ENCODE peak calls at places on chromosomes 5 and 9, in eight cellular contexts. H, V, X, Y, T, M, Z and K are unnamed samples.

GRCh38 chr5:68554566-68555279 is 339.2 kb downstream of the PIK3R1 start:
- DNase-seq in H (peak), Y (no peak), T (peak), M (no peak), Z (peak), X (peak), V (no peak), K (no peak)

GRCh38 chr9:117253256-117253655 is 161.6 kb downstream of the ASTN2 start:
- DNase-seq in T (no peak), Z (no peak), H (no peak), V (no peak), X (no peak), Y (no peak), M (no peak), K (no peak)

GRCh38 chr5:66021585-66021984 is 95.2 kb downstream of the ERBIN start:
- DNase-seq in H (no peak), V (no peak), Z (no peak), X (no peak), M (no peak), Y (no peak), T (no peak), K (no peak)

GRCh38 chr9:128575469-128575868 is 23.1 kb downstream of the SPTAN1 start:
- DNase-seq in M (no peak), Z (no peak), V (no peak), H (no peak), Y (no peak), T (no peak), X (no peak), K (no peak)

GRCh38 chr5:15350614-15351013 is 149.4 kb upstream of the FBXL7 start:
- DNase-seq in V (no peak), Z (no peak), X (no peak), Y (no peak), H (no peak), T (no peak), M (no peak), K (no peak)

GRCh38 chr5:6729400-6730310 is 16.4 kb downstream of the TENT4A start:
- DNase-seq in M (peak), X (no peak), H (no peak), Y (peak), T (no peak), V (no peak), Z (no peak), K (no peak)

GRCh38 chr9:38175423-38175822 is 106.4 kb upstream of the SHB start:
- DNase-seq in Z (no peak), T (no peak), V (no peak), M (no peak), H (no peak), Y (no peak), X (no peak), K (no peak)

GRCh38 chr9:114898741-114899140 is 31.6 kb downstream of the TNFSF8 start:
- DNase-seq in T (no peak), X (no peak), H (peak), Y (peak), V (peak), Z (no peak), M (peak), K (peak)

GRCh38 chr9:134230092-134230941 is 66.0 kb upstream of the RNU6ATAC start:
- DNase-seq in Y (no peak), X (no peak), T (no peak), Z (no peak), V (no peak), H (peak), M (no peak), K (no peak)

GRCh38 chr9:19994296-19994695 is 205.5 kb upstream of the SLC24A2 start:
- DNase-seq in V (no peak), X (no peak), Z (peak), Y (no peak), M (no peak), T (peak), H (no peak), K (no peak)

GRCh38 chr5:52725065-52725746 is 62.5 kb upstream of the ITGA1 start:
- DNase-seq in Y (peak), H (no peak), M (peak), Z (peak), V (peak), T (no peak), X (no peak), K (no peak)

GRCh38 chr9:122228191-122228905 is 409 bp downstream of the LHX6 start:
- DNase-seq in M (no peak), H (no peak), T (no peak), Y (no peak), V (peak), X (no peak), Z (no peak), K (no peak)

GRCh38 chr5:157469687-157470086 is 9.7 kb downstream of the NIPAL4 start:
- DNase-seq in Y (no peak), M (no peak), X (no peak), T (no peak), V (no peak), Z (no peak), H (no peak), K (no peak)

GRCh38 chr5:39650234-39650816 is 225.5 kb upstream of the DAB2 start:
- DNase-seq in X (no peak), H (no peak), Z (peak), Y (no peak), M (no peak), T (no peak), V (no peak), K (no peak)

GRCh38 chr9:136146126-136147037 is 27.7 kb upstream of the TMEM250 start:
- DNase-seq in H (no peak), T (no peak), X (no peak), M (no peak), Y (no peak), V (no peak), Z (no peak), K (no peak)

GRCh38 chr9:128396970-128397613 is 23.6 kb upstream of the CERCAM start:
- DNase-seq in M (peak), Y (peak), V (no peak), Z (no peak), X (no peak), T (no peak), H (no peak), K (no peak)

GRCh38 chr9:129081388-129081889 is 528 bp downstream of the DOLPP1 start:
- DNase-seq in Z (no peak), M (no peak), V (peak), H (no peak), X (no peak), Y (peak), T (no peak), K (no peak)

GRCh38 chr5:172093965-172094364 is 87.5 kb upstream of the FBXW11 start:
- DNase-seq in H (no peak), V (no peak), Y (no peak), T (no peak), M (no peak), Z (peak), X (no peak), K (no peak)

GRCh38 chr5:39721394-39721793 is 296.6 kb upstream of the DAB2 start:
- DNase-seq in T (no peak), X (no peak), Z (no peak), M (no peak), H (no peak), V (no peak), Y (no peak), K (no peak)

GRCh38 chr9:134283111-134283515 is 43.1 kb upstream of the RXRA start:
- DNase-seq in H (peak), X (no peak), V (no peak), T (no peak), Z (no peak), M (no peak), Y (no peak), K (peak)

GRCh38 chr9:3181049-3181953 is 337.4 kb upstream of the PUM3 start:
- DNase-seq in Z (peak), M (no peak), T (no peak), X (no peak), V (peak), Y (no peak), H (peak), K (no peak)

GRCh38 chr9:104869801-104870200 is 58.2 kb downstream of the ABCA1 start:
- DNase-seq in H (no peak), M (no peak), V (no peak), X (no peak), Y (no peak), T (no peak), Z (peak), K (no peak)

GRCh38 chr5:82758881-82759280 is 318.3 kb downstream of the TMEM167A start:
- DNase-seq in Z (no peak), T (no peak), M (no peak), Y (no peak), H (no peak), V (no peak), X (no peak), K (no peak)

GRCh38 chr9:93958875-93959682 is 3.9 kb upstream of the BARX1 start:
- DNase-seq in X (no peak), V (peak), Z (no peak), T (no peak), M (peak), H (no peak), Y (no peak), K (no peak)

GRCh38 chr5:100456615-100457014 is 78.6 kb upstream of the FAM174A start:
- DNase-seq in H (no peak), M (no peak), X (no peak), Z (no peak), V (no peak), Y (no peak), T (no peak), K (no peak)

GRCh38 chr9:109118802-109119438 is 827 bp downstream of the TMEM245 start:
- DNase-seq in X (no peak), V (peak), T (no peak), H (peak), M (no peak), Y (no peak), Z (no peak), K (no peak)

GRCh38 chr9:16278420-16278999 is 592.0 kb downstream of the BNC2 start:
- DNase-seq in X (no peak), T (no peak), Z (no peak), H (no peak), Y (no peak), M (no peak), V (no peak), K (no peak)

GRCh38 chr5:103526164-103526915 is 36.2 kb downstream of the NUDT12 start:
- DNase-seq in X (no peak), Y (no peak), T (no peak), V (no peak), H (no peak), Z (peak), M (no peak), K (no peak)

GRCh38 chr5:157514974-157515373 is 55.0 kb downstream of the NIPAL4 start:
- DNase-seq in T (no peak), H (no peak), Y (no peak), V (no peak), Z (no peak), M (no peak), X (no peak), K (no peak)